ENCODE peak calls at places on chromosomes 4 and X, in four cellular contexts. U, M, C and R are unnamed samples.

GRCh38 chr4:106803107-106803506 is 233.0 kb downstream of the DKK2 start:
- DNase-seq in M (no peak), U (no peak), C (no peak), R (no peak)

GRCh38 chr4:183823394-183823793 is 81.7 kb upstream of the STOX2 start:
- DNase-seq in M (no peak), U (no peak), C (peak), R (no peak)

GRCh38 chr4:122525865-122526264 is 69.3 kb upstream of the IL2 start:
- DNase-seq in U (no peak), M (no peak), C (no peak), R (no peak)

GRCh38 chr4:102598759-102599379 is 97.7 kb downstream of the NFKB1 start:
- DNase-seq in M (no peak), C (no peak), U (no peak), R (no peak)

GRCh38 chr4:8831221-8832129 is 40.2 kb downstream of the HMX1 start:
- DNase-seq in M (no peak), C (peak), U (no peak), R (no peak)

GRCh38 chr4:114782842-114783595 is 184.4 kb downstream of the UGT8 start:
- DNase-seq in C (no peak), M (no peak), U (no peak), R (no peak)

GRCh38 chrX:142977128-142977914 is 48.4 kb upstream of the SPANXN4 start:
- DNase-seq in M (no peak), C (no peak), U (no peak), R (no peak)

GRCh38 chr4:2081540-2081939 is 22.4 kb downstream of the NAT8L start:
- DNase-seq in C (no peak), U (no peak), M (no peak), R (no peak)

GRCh38 chr4:145775406-145775805 is 95.5 kb downstream of the C4orf51 start:
- DNase-seq in C (no peak), M (no peak), U (no peak), R (no peak)

GRCh38 chrX:51144828-51145442 is 187.7 kb upstream of the NUDT10 start:
- DNase-seq in M (no peak), U (peak), C (no peak), R (peak)

GRCh38 chrX:13290891-13291614 is 28.8 kb downstream of the ATXN3L start:
- DNase-seq in U (no peak), M (no peak), C (no peak), R (no peak)

GRCh38 chr4:4981427-4981826 is 37.8 kb downstream of the CYTL1 start:
- DNase-seq in U (no peak), C (no peak), M (no peak), R (no peak)

GRCh38 chr4:85522836-85523235 is 47.9 kb downstream of the ARHGAP24 start:
- DNase-seq in M (no peak), U (no peak), C (no peak), R (no peak)

GRCh38 chrX:34578237-34578636 is 78.8 kb downstream of the TMEM47 start:
- DNase-seq in U (no peak), C (no peak), M (no peak), R (no peak)

GRCh38 chr4:118730683-118731082 is 45.5 kb downstream of the METTL14 start:
- DNase-seq in M (no peak), U (no peak), C (no peak), R (no peak)

GRCh38 chrX:136646602-136647239 is 1.2 kb upstream of the CD40LG start:
- DNase-seq in M (no peak), U (peak), C (no peak), R (no peak)

GRCh38 chrX:650801-651200 is 20.2 kb downstream of the SHOX start:
- DNase-seq in C (no peak), U (no peak), M (no peak), R (no peak)